ENCODE peak calls at places on chromosomes 6 and 20, in six cellular contexts. One of them, this sample, is unnamed.

GRCh38 chr20:48940170-48940569 is 18.7 kb downstream of the ARFGEF2 start:
- DNase-seq in naive thymus-derived CD8-positive, alpha-beta T cell: no peak
- DNase-seq in activated gamma-delta T cell treated with Interleukin-2 at 50 U/mL for 16 hours: no peak
- DNase-seq in AG09309: no peak
- DNase-seq in fibroblast of the aortic adventitia: no peak
- DNase-seq in glutamatergic neuron: no peak
- DNase-seq in this sample: no peak

GRCh38 chr6:17588011-17588410 is 12.1 kb upstream of the FAM8A1 start:
- DNase-seq in AG09309: no peak
- DNase-seq in naive thymus-derived CD8-positive, alpha-beta T cell: no peak
- DNase-seq in glutamatergic neuron: no peak
- DNase-seq in fibroblast of the aortic adventitia: no peak
- DNase-seq in activated gamma-delta T cell treated with Interleukin-2 at 50 U/mL for 16 hours: no peak
- DNase-seq in this sample: no peak

GRCh38 chr6:139483082-139483481 is 108.6 kb upstream of the CITED2 start:
- DNase-seq in glutamatergic neuron: no peak
- DNase-seq in AG09309: no peak
- DNase-seq in fibroblast of the aortic adventitia: no peak
- DNase-seq in activated gamma-delta T cell treated with Interleukin-2 at 50 U/mL for 16 hours: no peak
- DNase-seq in naive thymus-derived CD8-positive, alpha-beta T cell: no peak
- DNase-seq in this sample: no peak

GRCh38 chr6:27694547-27694874 is 217.7 kb downstream of the OR2B2 start:
- DNase-seq in activated gamma-delta T cell treated with Interleukin-2 at 50 U/mL for 16 hours: no peak
- DNase-seq in glutamatergic neuron: no peak
- DNase-seq in naive thymus-derived CD8-positive, alpha-beta T cell: no peak
- DNase-seq in fibroblast of the aortic adventitia: no peak
- DNase-seq in AG09309: no peak
- DNase-seq in this sample: no peak

GRCh38 chr20:18059603-18060002 is 1.9 kb upstream of the OVOL2 start:
- DNase-seq in glutamatergic neuron: no peak
- DNase-seq in naive thymus-derived CD8-positive, alpha-beta T cell: no peak
- DNase-seq in fibroblast of the aortic adventitia: no peak
- DNase-seq in AG09309: no peak
- DNase-seq in activated gamma-delta T cell treated with Interleukin-2 at 50 U/mL for 16 hours: no peak
- DNase-seq in this sample: no peak

GRCh38 chr6:111301914-111302313 is 181.1 kb downstream of the REV3L start:
- DNase-seq in naive thymus-derived CD8-positive, alpha-beta T cell: no peak
- DNase-seq in glutamatergic neuron: no peak
- DNase-seq in AG09309: no peak
- DNase-seq in fibroblast of the aortic adventitia: no peak
- DNase-seq in activated gamma-delta T cell treated with Interleukin-2 at 50 U/mL for 16 hours: no peak
- DNase-seq in this sample: no peak

GRCh38 chr6:9140861-9141534 is 705.7 kb upstream of the SLC35B3 start:
- DNase-seq in AG09309: no peak
- DNase-seq in glutamatergic neuron: no peak
- DNase-seq in activated gamma-delta T cell treated with Interleukin-2 at 50 U/mL for 16 hours: no peak
- DNase-seq in naive thymus-derived CD8-positive, alpha-beta T cell: no peak
- DNase-seq in fibroblast of the aortic adventitia: peak
- DNase-seq in this sample: no peak

GRCh38 chr6:139308936-139309603 is 17.3 kb upstream of the TXLNB start:
- DNase-seq in glutamatergic neuron: no peak
- DNase-seq in AG09309: no peak
- DNase-seq in naive thymus-derived CD8-positive, alpha-beta T cell: no peak
- DNase-seq in fibroblast of the aortic adventitia: peak
- DNase-seq in activated gamma-delta T cell treated with Interleukin-2 at 50 U/mL for 16 hours: no peak
- DNase-seq in this sample: peak

GRCh38 chr6:97078791-97079190 is 154.3 kb downstream of the KLHL32 start:
- DNase-seq in AG09309: no peak
- DNase-seq in naive thymus-derived CD8-positive, alpha-beta T cell: no peak
- DNase-seq in glutamatergic neuron: no peak
- DNase-seq in activated gamma-delta T cell treated with Interleukin-2 at 50 U/mL for 16 hours: no peak
- DNase-seq in fibroblast of the aortic adventitia: no peak
- DNase-seq in this sample: no peak

GRCh38 chr6:169752074-169752623 is 727 bp downstream of the ERMARD start:
- DNase-seq in glutamatergic neuron: no peak
- DNase-seq in AG09309: no peak
- DNase-seq in naive thymus-derived CD8-positive, alpha-beta T cell: no peak
- DNase-seq in fibroblast of the aortic adventitia: no peak
- DNase-seq in activated gamma-delta T cell treated with Interleukin-2 at 50 U/mL for 16 hours: no peak
- DNase-seq in this sample: no peak

GRCh38 chr6:43708857-43709653 is 21.5 kb upstream of the MRPS18A start:
- DNase-seq in glutamatergic neuron: no peak
- DNase-seq in AG09309: peak
- DNase-seq in fibroblast of the aortic adventitia: peak
- DNase-seq in activated gamma-delta T cell treated with Interleukin-2 at 50 U/mL for 16 hours: no peak
- DNase-seq in naive thymus-derived CD8-positive, alpha-beta T cell: no peak
- DNase-seq in this sample: peak

GRCh38 chr6:75283907-75284284 is 696 bp downstream of the TMEM30A start:
- DNase-seq in naive thymus-derived CD8-positive, alpha-beta T cell: peak
- DNase-seq in AG09309: no peak
- DNase-seq in glutamatergic neuron: no peak
- DNase-seq in activated gamma-delta T cell treated with Interleukin-2 at 50 U/mL for 16 hours: peak
- DNase-seq in fibroblast of the aortic adventitia: no peak
- DNase-seq in this sample: no peak

GRCh38 chr6:144580039-144580438 is 294.9 kb downstream of the UTRN start:
- DNase-seq in AG09309: no peak
- DNase-seq in naive thymus-derived CD8-positive, alpha-beta T cell: no peak
- DNase-seq in fibroblast of the aortic adventitia: no peak
- DNase-seq in activated gamma-delta T cell treated with Interleukin-2 at 50 U/mL for 16 hours: no peak
- DNase-seq in glutamatergic neuron: no peak
- DNase-seq in this sample: no peak

GRCh38 chr20:458766-459165 is 3.6 kb downstream of the TBC1D20 start:
- DNase-seq in naive thymus-derived CD8-positive, alpha-beta T cell: no peak
- DNase-seq in activated gamma-delta T cell treated with Interleukin-2 at 50 U/mL for 16 hours: no peak
- DNase-seq in AG09309: no peak
- DNase-seq in fibroblast of the aortic adventitia: no peak
- DNase-seq in glutamatergic neuron: no peak
- DNase-seq in this sample: no peak

GRCh38 chr6:1604991-1605821 is 4.5 kb upstream of the FOXC1 start:
- DNase-seq in naive thymus-derived CD8-positive, alpha-beta T cell: no peak
- DNase-seq in AG09309: no peak
- DNase-seq in activated gamma-delta T cell treated with Interleukin-2 at 50 U/mL for 16 hours: no peak
- DNase-seq in fibroblast of the aortic adventitia: no peak
- DNase-seq in glutamatergic neuron: peak
- DNase-seq in this sample: no peak

GRCh38 chr6:158086706-158087518 is 81.2 kb downstream of the SERAC1 start:
- DNase-seq in naive thymus-derived CD8-positive, alpha-beta T cell: no peak
- DNase-seq in glutamatergic neuron: no peak
- DNase-seq in fibroblast of the aortic adventitia: peak
- DNase-seq in activated gamma-delta T cell treated with Interleukin-2 at 50 U/mL for 16 hours: no peak
- DNase-seq in AG09309: no peak
- DNase-seq in this sample: peak

GRCh38 chr6:45830441-45831139 is 185.1 kb downstream of the CLIC5 start:
- DNase-seq in naive thymus-derived CD8-positive, alpha-beta T cell: no peak
- DNase-seq in glutamatergic neuron: no peak
- DNase-seq in fibroblast of the aortic adventitia: no peak
- DNase-seq in activated gamma-delta T cell treated with Interleukin-2 at 50 U/mL for 16 hours: no peak
- DNase-seq in AG09309: no peak
- DNase-seq in this sample: no peak

GRCh38 chr6:135475292-135475886 is 22.2 kb downstream of the AHI1 start:
- DNase-seq in AG09309: peak
- DNase-seq in fibroblast of the aortic adventitia: peak
- DNase-seq in naive thymus-derived CD8-positive, alpha-beta T cell: no peak
- DNase-seq in glutamatergic neuron: no peak
- DNase-seq in activated gamma-delta T cell treated with Interleukin-2 at 50 U/mL for 16 hours: no peak
- DNase-seq in this sample: no peak

GRCh38 chr6:78487401-78487800 is 379.9 kb upstream of the IRAK1BP1 start:
- DNase-seq in naive thymus-derived CD8-positive, alpha-beta T cell: no peak
- DNase-seq in activated gamma-delta T cell treated with Interleukin-2 at 50 U/mL for 16 hours: no peak
- DNase-seq in AG09309: no peak
- DNase-seq in glutamatergic neuron: no peak
- DNase-seq in fibroblast of the aortic adventitia: no peak
- DNase-seq in this sample: no peak